ENCODE peak calls at places on chromosomes 2 and 18, in five cellular contexts. F, L, B, T and H are unnamed samples.

GRCh38 chr2:9250091-9250490 is 43.5 kb downstream of the ASAP2 start:
- DNase-seq in F (no peak), L (no peak), B (no peak), T (no peak), H (no peak)

GRCh38 chr2:125679903-125680302 is 976.1 kb upstream of the GYPC start:
- DNase-seq in F (no peak), L (no peak), B (no peak), T (no peak), H (no peak)

GRCh38 chr2:226660524-226660923 is 139.1 kb downstream of the IRS1 start:
- DNase-seq in F (no peak), L (no peak), B (peak), T (no peak), H (no peak)

GRCh38 chr2:122055541-122055940 is 300.1 kb downstream of the TSN start:
- DNase-seq in F (no peak), L (no peak), B (no peak), T (no peak), H (peak)

GRCh38 chr2:142865924-142866323 is 11.5 kb upstream of the KYNU start:
- DNase-seq in F (no peak), L (no peak), B (peak), T (no peak), H (no peak)

GRCh38 chr2:221085376-221085900 is 486.7 kb downstream of the EPHA4 start:
- DNase-seq in F (no peak), L (no peak), B (peak), T (no peak), H (no peak)

GRCh38 chr2:75047907-75048625 is 89.6 kb downstream of the POLE4 start:
- DNase-seq in F (no peak), L (no peak), B (peak), T (no peak), H (no peak)

GRCh38 chr2:85264471-85264870 is 63.3 kb downstream of the TGOLN2 start:
- DNase-seq in F (no peak), L (no peak), B (peak), T (no peak), H (no peak)

GRCh38 chr2:74513605-74514367 is 464 bp upstream of the TLX2 start:
- DNase-seq in F (no peak), L (no peak), B (no peak), T (no peak), H (no peak)

GRCh38 chr2:239296020-239296932 is 104.5 kb downstream of the HDAC4 start:
- DNase-seq in F (no peak), L (peak), B (no peak), T (no peak), H (no peak)

GRCh38 chr2:238968616-238969394 is 120.9 kb downstream of the TWIST2 start:
- DNase-seq in F (no peak), L (no peak), B (no peak), T (no peak), H (no peak)

GRCh38 chr18:69759046-69759445 is 188.6 kb downstream of the CD226 start:
- DNase-seq in F (no peak), L (no peak), B (peak), T (no peak), H (no peak)

GRCh38 chr2:219252900-219253752 is at the start of gene TUBA4B:
- DNase-seq in F (peak), L (no peak), B (peak), T (no peak), H (peak)

GRCh38 chr2:230170532-230170931 is 49.3 kb downstream of the SP110 start:
- DNase-seq in F (no peak), L (no peak), B (no peak), T (no peak), H (no peak)

GRCh38 chr2:235654115-235654514 is 160.3 kb downstream of the AGAP1 start:
- DNase-seq in F (no peak), L (no peak), B (peak), T (no peak), H (no peak)

GRCh38 chr18:57802166-57802868 is 798 bp downstream of the ATP8B1 start:
- DNase-seq in F (no peak), L (no peak), B (no peak), T (no peak), H (peak)

GRCh38 chr2:64288321-64288931 is 144.2 kb upstream of the PELI1 start:
- DNase-seq in F (no peak), L (no peak), B (peak), T (no peak), H (no peak)

GRCh38 chr2:15034246-15034645 is 401.7 kb downstream of the LRATD1 start:
- DNase-seq in F (no peak), L (no peak), B (no peak), T (no peak), H (no peak)

GRCh38 chr2:218421027-218421426 is 2.1 kb downstream of the VIL1 start:
- DNase-seq in F (no peak), L (no peak), B (no peak), T (no peak), H (no peak)

GRCh38 chr2:192159215-192159614 is 35.5 kb downstream of the TMEFF2 start:
- DNase-seq in F (no peak), L (no peak), B (peak), T (no peak), H (no peak)

GRCh38 chr2:42100696-42101585 is 53.1 kb downstream of the PKDCC start:
- DNase-seq in F (no peak), L (no peak), B (peak), T (no peak), H (no peak)

GRCh38 chr2:12452211-12452610 is 264.5 kb upstream of the TRIB2 start:
- DNase-seq in F (no peak), L (no peak), B (peak), T (no peak), H (no peak)

GRCh38 chr2:65639156-65639876 is 206.9 kb upstream of the SPRED2 start:
- DNase-seq in F (no peak), L (no peak), B (peak), T (no peak), H (no peak)

GRCh38 chr18:48132993-48133674 is 202.7 kb upstream of the SMAD2 start:
- DNase-seq in F (no peak), L (no peak), B (no peak), T (no peak), H (no peak)

GRCh38 chr2:239259603-239260298 is 141.1 kb downstream of the HDAC4 start:
- DNase-seq in F (no peak), L (no peak), B (no peak), T (no peak), H (no peak)

GRCh38 chr2:126664234-126664633 is 8.3 kb downstream of the GYPC start:
- DNase-seq in F (no peak), L (no peak), B (no peak), T (peak), H (no peak)

GRCh38 chr2:124985210-124985760 is 960.2 kb downstream of the CNTNAP5 start:
- DNase-seq in F (no peak), L (no peak), B (no peak), T (no peak), H (no peak)

GRCh38 chr2:240917009-240917683 is 11.0 kb downstream of the CROCC2 start:
- DNase-seq in F (no peak), L (no peak), B (no peak), T (no peak), H (no peak)

GRCh38 chr18:10296491-10296890 is 157.9 kb upstream of the APCDD1 start:
- DNase-seq in F (no peak), L (no peak), B (no peak), T (no peak), H (no peak)

GRCh38 chr2:119517433-119517832 is 6.8 kb downstream of the SCTR start:
- DNase-seq in F (peak), L (peak), B (peak), T (no peak), H (peak)

GRCh38 chr2:106894545-106894944 is 8.6 kb upstream of the ST6GAL2 start:
- DNase-seq in F (no peak), L (no peak), B (no peak), T (no peak), H (no peak)

GRCh38 chr2:180324191-180324590 is 317.1 kb upstream of the CWC22 start:
- DNase-seq in F (no peak), L (no peak), B (no peak), T (no peak), H (no peak)

GRCh38 chr2:37367984-37368383 is 23.6 kb downstream of the QPCT start:
- DNase-seq in F (no peak), L (no peak), B (no peak), T (no peak), H (no peak)

GRCh38 chr18:2108581-2108980 is 462.7 kb downstream of the METTL4 start:
- DNase-seq in F (no peak), L (no peak), B (no peak), T (no peak), H (no peak)

GRCh38 chr2:73920577-73921545 is 5.8 kb upstream of the DGUOK start:
- DNase-seq in F (peak), L (peak), B (peak), T (no peak), H (peak)

GRCh38 chr18:67951166-67951565 is 434.6 kb upstream of the DSEL start:
- DNase-seq in F (no peak), L (no peak), B (peak), T (no peak), H (no peak)

GRCh38 chr2:19801367-19802087 is 100.3 kb downstream of the TTC32 start:
- DNase-seq in F (no peak), L (no peak), B (peak), T (no peak), H (peak)

GRCh38 chr2:232276739-232277313 is 101.7 kb upstream of the ALPP start:
- DNase-seq in F (no peak), L (no peak), B (no peak), T (no peak), H (no peak)
- TF ChIP-seq MXI1 in F (no peak), L (no peak), B (no peak), T (no peak), H (no peak)

GRCh38 chr2:145593991-145594702 is 1074.2 kb upstream of the ZEB2 start:
- DNase-seq in F (peak), L (no peak), B (peak), T (no peak), H (no peak)
- TF ChIP-seq MXI1 in F (no peak), L (no peak), B (no peak), T (no peak), H (no peak)

DNA sequence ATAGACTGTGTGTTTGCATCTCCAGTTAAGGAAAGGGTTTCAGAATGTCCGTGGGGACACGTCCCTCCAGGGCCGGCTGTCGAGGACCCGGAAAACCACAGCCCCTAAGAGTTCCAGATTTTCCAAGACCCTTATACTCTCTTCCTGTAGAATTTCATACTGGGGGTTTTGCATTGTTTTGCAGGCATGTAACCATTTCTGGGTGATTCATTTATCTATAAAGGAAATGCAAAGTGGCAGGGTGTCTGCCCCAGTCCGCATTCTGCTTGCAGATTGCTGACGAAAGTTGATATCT is 8.5 kb downstream of the SP9 start:
- DNase-seq in F (no peak), L (no peak), B (no peak), T (no peak), H (no peak)
- TF ChIP-seq MXI1 in F (no peak), L (no peak), B (no peak), T (no peak), H (no peak)

GRCh38 chr2:148674063-148675020 is 29.8 kb downstream of the EPC2 start:
- DNase-seq in F (peak), L (peak), B (peak), T (no peak), H (peak)
- TF ChIP-seq MXI1 in F (no peak), L (no peak), B (no peak), T (no peak), H (no peak)

GRCh38 chr2:8148260-8148880 is 533.5 kb upstream of the ID2 start:
- DNase-seq in F (no peak), L (no peak), B (peak), T (no peak), H (no peak)

GRCh38 chr2:8144131-8144631 is 537.7 kb upstream of the ID2 start:
- DNase-seq in F (no peak), L (peak), B (no peak), T (no peak), H (no peak)

GRCh38 chr2:8145385-8145784 is 536.5 kb upstream of the ID2 start:
- DNase-seq in F (no peak), L (no peak), B (peak), T (no peak), H (no peak)

GRCh38 chr2:8144785-8145184 is 537.1 kb upstream of the ID2 start:
- DNase-seq in F (no peak), L (no peak), B (peak), T (no peak), H (no peak)

GRCh38 chr2:8146329-8147048 is 535.4 kb upstream of the ID2 start:
- DNase-seq in F (no peak), L (no peak), B (no peak), T (no peak), H (no peak)
- TF ChIP-seq MXI1 in F (no peak), L (no peak), B (no peak), T (no peak), H (no peak)

GRCh38 chr2:206159346-206160123 is at the start of the genes EEF1B2 and NDUFS1:
- DNase-seq in F (peak), L (peak), B (peak), T (peak), H (peak)

GRCh38 chr2:206158563-206159345 is 490 bp downstream of the NDUFS1 start:
- DNase-seq in F (no peak), L (peak), B (peak), T (no peak), H (no peak)

GRCh38 chr2:206160807-206161179 is 1.1 kb downstream of the EEF1B2 start:
- DNase-seq in F (peak), L (peak), B (no peak), T (no peak), H (no peak)

GRCh38 chr2:206163251-206163880 is 3.7 kb downstream of the EEF1B2 start:
- DNase-seq in F (peak), L (no peak), B (no peak), T (no peak), H (no peak)

DNA sequence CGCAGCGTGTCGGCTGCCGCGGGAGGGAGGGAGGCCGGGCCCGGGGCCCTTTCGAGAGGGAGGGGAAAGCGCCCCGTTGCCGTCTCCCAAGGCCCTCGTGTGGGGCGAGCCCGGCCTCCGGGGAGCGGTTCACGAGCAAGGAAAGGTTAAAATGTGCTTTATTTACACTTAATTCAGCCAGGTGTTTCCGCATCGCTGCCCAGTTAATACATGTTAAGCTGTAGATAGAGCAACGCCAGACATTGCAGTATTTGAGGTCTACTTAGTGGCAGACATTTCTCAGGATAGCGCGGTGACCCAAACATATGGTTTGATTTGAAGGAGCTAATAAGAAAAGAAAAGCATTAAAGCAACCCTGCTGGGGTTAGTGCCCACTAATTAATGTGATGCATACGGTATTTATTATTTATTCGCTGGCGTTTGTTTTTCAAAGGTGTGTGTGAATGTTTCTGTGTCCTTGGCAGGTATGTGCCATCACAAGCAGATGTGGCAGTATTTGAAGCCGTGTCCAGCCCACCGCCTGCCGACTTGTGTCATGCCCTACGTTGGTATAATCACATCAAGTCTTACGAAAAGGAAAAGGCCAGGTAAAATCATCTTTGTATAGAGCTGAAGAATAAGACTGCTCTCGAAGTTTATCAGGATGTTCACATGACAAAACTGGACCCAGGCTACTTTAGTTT is 570 bp downstream of the EEF1B2 start:
- DNase-seq in F (peak), L (peak), B (peak), T (no peak), H (peak)
- TF ChIP-seq MXI1 in F (no peak), L (no peak), B (no peak), T (peak), H (peak)

GRCh38 chr2:204234248-204234647 is 297.7 kb downstream of the ICOS start:
- DNase-seq in F (no peak), L (no peak), B (no peak), T (no peak), H (peak)

GRCh38 chr2:204239756-204240155 is 303.2 kb downstream of the ICOS start:
- DNase-seq in F (no peak), L (no peak), B (no peak), T (no peak), H (no peak)

DNA sequence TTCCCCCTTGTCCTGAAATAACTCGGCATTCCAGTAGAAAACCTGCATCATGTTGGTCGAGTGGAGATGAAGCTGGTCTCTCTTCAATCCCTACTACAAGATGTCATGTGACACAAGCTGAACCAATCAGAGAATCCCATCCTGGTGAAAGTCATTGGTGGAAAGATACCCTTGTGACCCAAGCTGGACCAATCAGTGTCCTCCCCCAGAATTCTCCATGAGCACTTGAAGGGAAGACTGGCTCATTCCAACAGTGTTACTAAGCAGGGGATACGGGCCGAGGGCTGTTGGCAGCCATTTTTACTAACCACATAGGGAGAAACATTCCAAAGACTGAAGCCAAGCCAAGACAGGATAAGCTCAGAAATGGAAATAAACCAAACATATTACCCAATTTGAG is 298.3 kb downstream of the ICOS start:
- DNase-seq in F (no peak), L (no peak), B (peak), T (no peak), H (no peak)
- TF ChIP-seq MXI1 in F (no peak), L (no peak), B (no peak), T (no peak), H (no peak)